ENCODE peak calls at places on chromosomes 4 and X, in eight cellular contexts. G, J, P, W, V, U, T and Q are unnamed samples.

GRCh38 chr4:101649790-101650450 is 140.6 kb upstream of the BANK1 start:
- DNase-seq in G (no peak), J (no peak), P (no peak), W (no peak), V (no peak), U (peak; percentile 3), T (no peak), Q (no peak)

GRCh38 chr4:169823685-169824084 is 65.9 kb upstream of the HPF1 start:
- DNase-seq in G (no peak), J (no peak), P (peak; percentile 38), W (no peak), V (no peak), U (peak; percentile 70), T (peak; percentile 1), Q (no peak)

GRCh38 chrX:57453901-57454300 is 137.9 kb upstream of the ZXDB start:
- DNase-seq in G (no peak), J (no peak), P (no peak), W (no peak), V (no peak), U (peak; percentile 48), T (peak; percentile 22), Q (no peak)

GRCh38 chr4:48225368-48226141 is 44.1 kb downstream of the TEC start:
- DNase-seq in G (no peak), J (no peak), P (no peak), W (no peak), V (no peak), U (no peak), T (no peak), Q (no peak)

GRCh38 chr4:168334053-168334452 is 15.5 kb upstream of the DDX60 start:
- DNase-seq in G (no peak), J (no peak), P (no peak), W (no peak), V (no peak), U (no peak), T (no peak), Q (no peak)

GRCh38 chr4:152165146-152165545 is 370.7 kb downstream of the FBXW7 start:
- DNase-seq in G (no peak), J (no peak), P (no peak), W (no peak), V (no peak), U (peak; percentile 30), T (no peak), Q (no peak)

GRCh38 chr4:6840062-6840976 is 57.8 kb downstream of the KIAA0232 start:
- DNase-seq in G (no peak), J (no peak), P (no peak), W (no peak), V (no peak), U (peak; percentile 27), T (no peak), Q (peak; percentile 58)

GRCh38 chr4:186537843-186538521 is 17.4 kb downstream of the MTNR1A start:
- DNase-seq in G (no peak), J (no peak), P (no peak), W (no peak), V (no peak), U (no peak), T (no peak), Q (no peak)

DNA sequence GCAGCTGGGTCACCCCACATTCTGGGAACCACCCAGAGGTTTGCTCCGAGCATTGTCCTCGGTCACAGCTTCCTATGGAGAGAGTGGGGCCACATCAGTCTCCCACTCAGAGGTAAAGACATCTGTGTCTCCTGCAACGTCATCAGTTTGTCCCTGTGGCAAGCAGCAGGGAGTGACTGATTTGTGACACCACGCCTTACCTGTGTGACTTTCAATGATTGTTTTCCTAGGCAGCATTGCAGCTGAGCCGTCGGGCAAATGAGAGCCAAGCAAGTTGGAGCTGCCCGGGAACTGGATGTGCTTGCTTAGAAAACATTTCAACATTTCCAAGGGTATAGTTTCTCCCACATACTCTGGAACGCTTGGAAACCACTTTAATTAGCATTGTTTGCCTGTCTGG is 29.7 kb upstream of the HELT start:
- DNase-seq in G (no peak), J (no peak), P (no peak), W (no peak), V (no peak), U (no peak), T (no peak), Q (no peak)
- H3K27ac ChIP-seq in G (no peak overlapping the region), J (no peak overlapping the region), P (no peak overlapping the region), W (no peak overlapping the region), V (no peak overlapping the region), U (no peak overlapping the region), T (no peak overlapping the region), Q (no peak overlapping the region)

DNA sequence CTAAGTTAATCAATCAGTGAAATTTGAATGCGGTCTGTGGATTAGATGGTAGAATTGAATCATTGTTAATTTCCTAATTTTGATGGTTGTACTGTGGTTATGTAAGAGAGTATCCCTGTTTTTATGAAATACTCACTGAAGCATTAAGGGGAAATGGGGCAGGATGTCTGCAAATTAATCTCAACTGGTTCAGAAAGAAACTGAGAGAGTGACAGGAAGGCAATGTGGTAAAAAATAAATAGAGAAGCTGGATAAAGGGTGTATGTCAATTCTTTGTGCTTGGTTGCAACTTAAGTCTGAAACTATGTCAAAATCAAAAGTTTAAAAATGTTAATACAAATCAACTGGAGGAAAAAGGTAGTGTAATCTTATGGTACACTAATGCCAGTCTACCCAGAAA is 83.0 kb downstream of the DLG3 start:
- DNase-seq in G (no peak), J (no peak), P (no peak), W (no peak), V (no peak), U (no peak), T (no peak), Q (no peak)
- H3K4me3 ChIP-seq in G (no peak overlapping the region), J (no peak overlapping the region), P (no peak overlapping the region), W (no peak overlapping the region), V (no peak overlapping the region), U (no peak overlapping the region), T (no peak overlapping the region), Q (no peak overlapping the region)

DNA sequence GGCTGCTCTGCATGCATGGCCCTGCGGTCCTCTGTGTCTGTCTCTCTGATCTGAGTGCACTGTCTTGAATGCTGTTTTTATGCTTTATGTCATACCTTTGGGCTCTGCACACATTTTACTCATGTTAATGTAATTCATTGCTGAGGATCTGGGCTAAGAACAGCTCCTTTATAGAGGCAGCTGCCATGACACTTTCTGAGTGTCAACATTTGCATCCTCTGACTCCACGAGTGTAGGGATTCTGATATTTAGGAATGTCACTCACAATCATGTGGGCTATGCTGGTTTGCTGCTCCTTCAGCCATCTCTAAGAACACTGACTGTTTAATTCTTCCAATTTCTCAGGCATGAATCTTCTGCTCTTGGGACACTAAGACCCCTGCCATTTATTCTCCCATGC is 192.2 kb upstream of the CPEB2 start:
- DNase-seq in G (no peak), J (no peak), P (no peak), W (no peak), V (no peak), U (no peak), T (no peak), Q (no peak)
- H3K4me1 ChIP-seq in G (no peaks in the 10 kb centered on the region), J (no peaks in the 10 kb centered on the region), P (no peaks in the 10 kb centered on the region), W (no peaks in the 10 kb centered on the region), V (peaks cover 13% of the 10 kb centered on the region), U (no peaks in the 10 kb centered on the region), T (no peaks in the 10 kb centered on the region), Q (no peaks in the 10 kb centered on the region)

DNA sequence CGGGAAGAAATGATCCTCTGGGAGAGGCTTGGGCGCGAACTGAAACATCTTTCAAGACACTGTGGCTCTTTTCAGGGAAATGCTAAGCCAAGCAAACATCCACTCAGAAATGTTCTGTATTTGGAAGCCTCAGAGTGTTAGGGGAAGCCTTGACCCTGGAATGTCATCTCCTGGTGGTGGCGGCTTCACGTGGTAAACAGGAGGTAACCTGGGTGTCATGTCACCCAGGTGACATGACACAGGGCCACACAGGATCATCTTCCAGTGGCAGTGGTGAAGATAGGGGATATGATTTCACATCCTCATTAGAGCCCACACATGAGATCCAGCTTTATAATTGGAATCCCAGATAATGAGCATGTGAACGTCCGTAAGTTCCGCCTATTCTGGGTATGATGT is 140.0 kb downstream of the TBL1X start:
- DNase-seq in G (no peak), J (no peak), P (no peak), W (no peak), V (no peak), U (no peak), T (no peak), Q (no peak)
- H3K27ac ChIP-seq in G (no peak overlapping the region), J (no peak overlapping the region), P (peak overlapping the region; percentile 31), W (no peak overlapping the region), V (no peak overlapping the region), U (no peak overlapping the region), T (no peak overlapping the region), Q (peak overlapping the region; percentile 68)

DNA sequence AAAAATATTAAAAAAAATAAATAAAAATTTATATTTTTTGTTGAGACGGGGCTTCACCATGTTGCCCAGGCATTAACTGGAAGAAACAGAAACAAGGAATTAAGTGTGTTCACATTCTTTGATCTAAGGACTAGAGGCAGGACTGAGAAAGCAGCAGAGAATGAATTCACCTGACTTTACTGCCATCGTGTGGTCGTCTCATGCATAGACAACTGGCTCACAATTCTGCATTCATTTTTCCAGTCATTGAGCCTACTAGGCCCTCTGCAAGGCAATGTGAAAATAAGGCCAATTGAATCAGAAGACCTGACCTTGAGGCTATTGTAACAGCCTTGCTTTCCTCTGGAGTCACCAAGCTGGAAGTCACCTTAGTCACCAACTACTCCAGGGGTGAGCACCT is 37.4 kb downstream of the LHFPL1 start:
- DNase-seq in G (no peak), J (no peak), P (peak; percentile 17), W (peak; percentile 31), V (no peak), U (peak; percentile 63), T (peak; percentile 38), Q (no peak)
- H3K4me3 ChIP-seq in G (no peak overlapping the region), J (no peak overlapping the region), P (no peak overlapping the region), W (no peak overlapping the region), V (no peak overlapping the region), U (no peak overlapping the region), T (no peak overlapping the region), Q (no peak overlapping the region)

DNA sequence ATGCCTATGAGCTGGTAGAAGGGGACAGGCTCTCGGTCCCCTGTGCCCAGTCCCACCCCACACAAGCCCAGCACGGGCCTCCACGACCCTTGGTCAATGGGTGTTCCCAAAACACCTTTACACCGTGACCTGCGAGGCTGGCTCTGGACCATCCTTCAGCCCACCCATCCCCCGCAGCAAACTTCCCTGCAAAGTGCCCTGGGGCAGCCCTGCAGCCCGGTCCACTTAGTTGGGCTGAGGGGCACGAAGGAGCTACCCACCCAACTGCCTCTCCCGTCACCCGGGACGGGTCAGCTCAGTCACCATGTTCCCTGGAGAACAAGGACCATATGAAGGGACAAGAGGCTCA is 23.4 kb downstream of the WDR1 start:
- DNase-seq in G (no peak), J (no peak), P (no peak), W (no peak), V (peak; percentile 46), U (no peak), T (no peak), Q (peak; percentile 52)
- H3K4me1 ChIP-seq in G (peaks cover 58% of the 10 kb centered on the region), J (peaks cover 92% of the 10 kb centered on the region), P (no peaks in the 10 kb centered on the region), W (peaks cover 24% of the 10 kb centered on the region), V (peaks cover 3% of the 10 kb centered on the region), U (peaks cover 61% of the 10 kb centered on the region), T (peaks cover 69% of the 10 kb centered on the region), Q (peaks cover 51% of the 10 kb centered on the region)

GRCh38 chr4:7857238-7857701 is 82.4 kb downstream of the AFAP1 start:
- DNase-seq in G (no peak), J (no peak), P (no peak), W (no peak), V (no peak), U (peak; percentile 91), T (no peak), Q (peak; percentile 60)
- H3K27ac ChIP-seq in G (no peak overlapping the region), J (no peak overlapping the region), P (no peak overlapping the region), W (no peak overlapping the region), V (peak overlapping the region; percentile 38), U (peak overlapping the region; percentile 82), T (no peak overlapping the region), Q (peak overlapping the region; percentile 36)

GRCh38 chr4:161792991-161793390 is 370.8 kb downstream of the FSTL5 start:
- DNase-seq in G (no peak), J (no peak), P (no peak), W (no peak), V (no peak), U (no peak), T (no peak), Q (peak; percentile 44)
- H3K4me3 ChIP-seq in G (no peak overlapping the region), J (no peak overlapping the region), P (no peak overlapping the region), W (no peak overlapping the region), V (no peak overlapping the region), U (no peak overlapping the region), T (no peak overlapping the region), Q (no peak overlapping the region)